ENCODE peak calls at places on chromosomes 12 and 14, in eight cellular contexts. R, E, Q, I, A, O, P and Y are unnamed samples.

GRCh38 chr12:49264873-49265792 is at the start of gene TUBA1C:
- DNase-seq in R (peak), E (peak), Q (peak), I (peak), A (peak), O (no peak), P (peak), Y (peak)

GRCh38 chr12:123992118-123992825 is 19.3 kb downstream of the ZNF664 start:
- DNase-seq in R (no peak), E (no peak), Q (no peak), I (no peak), A (no peak), O (no peak), P (no peak), Y (no peak)

GRCh38 chr14:61322011-61322798 is 826 bp downstream of the PRKCH start:
- DNase-seq in R (no peak), E (peak), Q (no peak), I (peak), A (no peak), O (no peak), P (peak), Y (no peak)

GRCh38 chr12:31466768-31467167 is 124.2 kb downstream of the DENND5B start:
- DNase-seq in R (no peak), E (no peak), Q (no peak), I (no peak), A (no peak), O (no peak), P (no peak), Y (no peak)

GRCh38 chr14:73237219-73237785 is at the start of gene PAPLN:
- DNase-seq in R (no peak), E (peak), Q (no peak), I (peak), A (no peak), O (no peak), P (peak), Y (no peak)

GRCh38 chr14:21025374-21026151 is 702 bp upstream of the NDRG2 start:
- DNase-seq in R (peak), E (peak), Q (no peak), I (peak), A (no peak), O (no peak), P (peak), Y (no peak)

GRCh38 chr14:42407153-42407552 is 800.5 kb downstream of the LRFN5 start:
- DNase-seq in R (no peak), E (no peak), Q (no peak), I (no peak), A (no peak), O (no peak), P (no peak), Y (no peak)

GRCh38 chr12:50314629-50315312 is 31.5 kb upstream of the LIMA1 start:
- DNase-seq in R (no peak), E (no peak), Q (peak), I (no peak), A (peak), O (peak), P (no peak), Y (no peak)

GRCh38 chr14:89299587-89299986 is 117.4 kb downstream of the FOXN3 start:
- DNase-seq in R (no peak), E (no peak), Q (no peak), I (no peak), A (no peak), O (no peak), P (no peak), Y (no peak)

GRCh38 chr14:105495101-105495989 is 4.3 kb downstream of the TEDC1 start:
- DNase-seq in R (no peak), E (peak), Q (no peak), I (no peak), A (no peak), O (no peak), P (no peak), Y (no peak)

GRCh38 chr12:124024263-124024678 is 51.3 kb downstream of the ZNF664 start:
- DNase-seq in R (no peak), E (no peak), Q (no peak), I (no peak), A (peak), O (no peak), P (no peak), Y (no peak)

GRCh38 chr14:72146241-72146640 is 214.0 kb downstream of the RGS6 start:
- DNase-seq in R (no peak), E (no peak), Q (no peak), I (no peak), A (no peak), O (no peak), P (no peak), Y (no peak)

GRCh38 chr12:109757671-109758265 is 44.1 kb downstream of the FAM222A start:
- DNase-seq in R (no peak), E (peak), Q (no peak), I (peak), A (no peak), O (no peak), P (no peak), Y (no peak)

GRCh38 chr12:6352198-6353173 is 10.6 kb upstream of the TNFRSF1A start:
- DNase-seq in R (no peak), E (no peak), Q (no peak), I (no peak), A (no peak), O (peak), P (no peak), Y (no peak)

GRCh38 chr12:1865284-1865866 is 45.0 kb downstream of the LRTM2 start:
- DNase-seq in R (no peak), E (no peak), Q (no peak), I (no peak), A (no peak), O (no peak), P (no peak), Y (no peak)

GRCh38 chr14:93042968-93043940 is 72.5 kb downstream of the ITPK1 start:
- DNase-seq in R (no peak), E (peak), Q (peak), I (no peak), A (peak), O (peak), P (peak), Y (no peak)

GRCh38 chr12:64390275-64390851 is at the start of gene C12orf56:
- DNase-seq in R (no peak), E (peak), Q (no peak), I (no peak), A (peak), O (no peak), P (peak), Y (no peak)

GRCh38 chr14:68589447-68590232 is 203.2 kb downstream of the ZFP36L1 start:
- DNase-seq in R (no peak), E (no peak), Q (no peak), I (peak), A (peak), O (peak), P (peak), Y (no peak)

GRCh38 chr12:46677749-46678148 is 148.0 kb downstream of the SLC38A4 start:
- DNase-seq in R (no peak), E (no peak), Q (no peak), I (no peak), A (peak), O (no peak), P (no peak), Y (no peak)

GRCh38 chr12:126772171-126772864 is 1494.7 kb upstream of the TMEM132C start:
- DNase-seq in R (no peak), E (no peak), Q (no peak), I (no peak), A (peak), O (no peak), P (peak), Y (peak)

GRCh38 chr14:88934231-88934898 is 109.9 kb downstream of the TTC8 start:
- DNase-seq in R (no peak), E (no peak), Q (peak), I (no peak), A (peak), O (no peak), P (no peak), Y (no peak)

GRCh38 chr12:109098142-109098652 is 800 bp downstream of the UNG start:
- DNase-seq in R (no peak), E (no peak), Q (peak), I (peak), A (peak), O (no peak), P (peak), Y (no peak)

GRCh38 chr12:50562485-50563433 is 58.0 kb downstream of the DIP2B start:
- DNase-seq in R (no peak), E (no peak), Q (no peak), I (no peak), A (no peak), O (no peak), P (no peak), Y (no peak)

GRCh38 chr12:131458931-131459575 is 251.8 kb upstream of the SFSWAP start:
- DNase-seq in R (no peak), E (no peak), Q (no peak), I (no peak), A (no peak), O (no peak), P (no peak), Y (no peak)

GRCh38 chr12:109719123-109720022 is 5.7 kb downstream of the FAM222A start:
- DNase-seq in R (no peak), E (no peak), Q (no peak), I (no peak), A (no peak), O (peak), P (no peak), Y (no peak)

GRCh38 chr12:989751-990278 is 1.2 kb upstream of the ERC1 start:
- DNase-seq in R (no peak), E (no peak), Q (peak), I (peak), A (peak), O (peak), P (peak), Y (no peak)

GRCh38 chr12:100372846-100373245 is 16.0 kb downstream of the SLC17A8 start:
- DNase-seq in R (no peak), E (no peak), Q (no peak), I (no peak), A (no peak), O (no peak), P (no peak), Y (no peak)

GRCh38 chr12:68873316-68873715 is 59.7 kb downstream of the CPM start:
- DNase-seq in R (no peak), E (no peak), Q (no peak), I (no peak), A (no peak), O (no peak), P (no peak), Y (no peak)

GRCh38 chr12:68870011-68870410 is 62.0 kb downstream of the MDM2 start:
- DNase-seq in R (no peak), E (no peak), Q (no peak), I (no peak), A (no peak), O (no peak), P (no peak), Y (no peak)

GRCh38 chr12:68870443-68870842 is 62.5 kb downstream of the MDM2 start:
- DNase-seq in R (no peak), E (no peak), Q (no peak), I (no peak), A (no peak), O (no peak), P (no peak), Y (no peak)

GRCh38 chr12:68871396-68871795 is 61.6 kb downstream of the CPM start:
- DNase-seq in R (no peak), E (no peak), Q (no peak), I (no peak), A (no peak), O (no peak), P (no peak), Y (no peak)

GRCh38 chr12:68871899-68872298 is 61.1 kb downstream of the CPM start:
- DNase-seq in R (no peak), E (no peak), Q (peak), I (no peak), A (no peak), O (peak), P (no peak), Y (no peak)
- TF ChIP-seq CTCF in R (peak), E (no peak), Q (peak), I (no peak), A (peak), O (no peak), P (no peak), Y (peak)

DNA sequence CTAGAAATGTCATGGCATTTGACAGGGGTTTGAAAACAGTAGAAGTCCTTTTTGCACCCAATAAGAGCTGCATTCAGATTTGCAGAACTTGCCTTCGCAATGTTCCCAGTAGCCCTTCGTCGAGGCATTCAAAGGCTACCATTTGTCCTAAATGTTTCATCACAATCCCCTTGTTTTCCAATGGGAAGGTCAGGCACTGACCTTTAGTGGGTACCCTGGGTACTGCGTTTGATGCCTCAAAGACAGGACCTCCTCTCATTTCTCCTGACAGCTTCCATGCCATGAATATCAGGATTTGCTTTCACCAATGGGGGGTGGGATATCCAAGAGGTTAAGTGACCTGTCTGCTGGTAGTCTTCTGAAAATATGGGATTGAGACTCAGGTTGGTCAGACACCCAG is 1063.1 kb downstream of the BCL11B start:
- DNase-seq in R (no peak), E (no peak), Q (no peak), I (no peak), A (no peak), O (no peak), P (no peak), Y (no peak)
- TF ChIP-seq CTCF in R (no peak), E (no peak), Q (no peak), I (no peak), A (no peak), O (no peak), P (no peak), Y (no peak)

DNA sequence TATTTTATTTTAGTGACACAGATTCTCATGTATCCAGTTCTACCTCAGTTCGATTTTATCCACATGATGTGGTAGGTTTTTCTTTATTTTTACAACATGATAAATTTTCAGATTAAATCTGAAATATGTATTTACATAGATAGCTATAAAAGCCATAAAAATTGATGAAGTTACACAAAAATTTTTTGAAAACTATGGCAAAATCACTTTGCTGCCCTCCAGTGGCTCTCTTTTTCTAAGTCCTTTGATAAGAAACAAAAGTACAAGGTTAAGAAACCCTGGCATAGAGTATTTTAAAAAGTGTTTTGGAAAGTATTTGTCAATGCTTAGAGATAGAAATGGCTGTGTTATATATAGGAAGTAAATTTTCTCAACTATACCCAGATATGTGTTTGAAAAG is 104.2 kb downstream of the PCNX1 start:
- DNase-seq in R (no peak), E (no peak), Q (no peak), I (no peak), A (no peak), O (no peak), P (no peak), Y (no peak)
- TF ChIP-seq CTCF in R (peak), E (no peak), Q (peak), I (no peak), A (peak), O (no peak), P (peak), Y (peak)

DNA sequence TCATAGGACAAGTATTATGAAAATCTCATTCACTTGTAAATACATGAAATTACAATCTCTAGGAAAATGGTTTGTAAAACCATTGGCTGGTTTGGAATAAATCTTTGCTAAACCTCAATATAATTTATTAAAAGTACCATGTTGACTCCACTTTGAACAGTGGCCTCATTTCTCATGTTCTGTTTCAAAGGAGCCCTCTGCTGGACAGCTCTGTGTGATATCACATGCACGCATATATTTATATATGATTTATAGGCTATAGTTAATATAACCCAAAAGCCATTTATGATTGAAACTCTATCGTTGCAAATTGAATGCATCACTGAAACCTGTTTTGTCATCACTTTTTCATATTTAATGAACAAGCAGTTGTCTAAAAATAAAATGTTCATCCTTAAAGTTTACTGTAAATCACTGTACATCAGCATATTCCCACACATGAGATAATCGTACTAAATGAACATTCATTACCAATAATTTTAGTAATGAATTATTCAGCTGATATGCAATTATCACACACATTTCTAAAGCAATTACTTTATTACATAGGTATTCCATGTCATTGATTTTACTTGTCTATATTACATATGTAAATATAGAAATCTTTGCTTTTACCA is 493.8 kb downstream of the NPAS3 start:
- DNase-seq in R (no peak), E (no peak), Q (peak), I (no peak), A (peak), O (peak), P (peak), Y (no peak)
- TF ChIP-seq CTCF in R (peak), E (peak), Q (peak), I (no peak), A (peak), O (no peak), P (peak), Y (peak)

GRCh38 chr12:63103489-63104131 is 47.4 kb downstream of the AVPR1A start:
- DNase-seq in R (no peak), E (no peak), Q (no peak), I (no peak), A (peak), O (no peak), P (no peak), Y (no peak)
- TF ChIP-seq CTCF in R (peak), E (no peak), Q (peak), I (peak), A (peak), O (peak), P (peak), Y (peak)

GRCh38 chr14:100140452-100141132 is 18.9 kb downstream of the DEGS2 start:
- DNase-seq in R (peak), E (peak), Q (no peak), I (no peak), A (no peak), O (no peak), P (no peak), Y (no peak)
- TF ChIP-seq CTCF in R (peak), E (no peak), Q (peak), I (no peak), A (no peak), O (no peak), P (peak), Y (no peak)

GRCh38 chr12:54358620-54358944 is 5.7 kb downstream of the GPR84 start:
- DNase-seq in R (no peak), E (no peak), Q (no peak), I (no peak), A (no peak), O (no peak), P (no peak), Y (no peak)

GRCh38 chr12:54358945-54359761 is 5.1 kb downstream of the GPR84 start:
- DNase-seq in R (peak), E (peak), Q (peak), I (peak), A (peak), O (peak), P (peak), Y (peak)

GRCh38 chr12:54356228-54356627 is 8.1 kb downstream of the GPR84 start:
- DNase-seq in R (no peak), E (no peak), Q (no peak), I (no peak), A (no peak), O (no peak), P (no peak), Y (no peak)

GRCh38 chr12:54356951-54357356 is 7.3 kb downstream of the GPR84 start:
- DNase-seq in R (no peak), E (no peak), Q (no peak), I (no peak), A (no peak), O (peak), P (no peak), Y (no peak)

GRCh38 chr12:54357802-54358619 is 6.3 kb downstream of the GPR84 start:
- DNase-seq in R (no peak), E (no peak), Q (no peak), I (no peak), A (no peak), O (peak), P (peak), Y (no peak)
- TF ChIP-seq CTCF in R (no peak), E (no peak), Q (no peak), I (no peak), A (no peak), O (peak), P (no peak), Y (no peak)

GRCh38 chr12:29004066-29004935 is 144.8 kb upstream of the FAR2 start:
- DNase-seq in R (no peak), E (no peak), Q (no peak), I (no peak), A (no peak), O (no peak), P (no peak), Y (no peak)

GRCh38 chr12:28996688-28997087 is 152.4 kb upstream of the FAR2 start:
- DNase-seq in R (no peak), E (no peak), Q (no peak), I (no peak), A (peak), O (no peak), P (no peak), Y (no peak)

GRCh38 chr12:28993720-28994119 is 155.4 kb upstream of the FAR2 start:
- DNase-seq in R (no peak), E (no peak), Q (no peak), I (no peak), A (no peak), O (no peak), P (no peak), Y (no peak)

GRCh38 chr12:28998662-28999120 is 150.4 kb upstream of the FAR2 start:
- DNase-seq in R (no peak), E (no peak), Q (peak), I (no peak), A (peak), O (peak), P (no peak), Y (peak)
- TF ChIP-seq CTCF in R (peak), E (no peak), Q (peak), I (no peak), A (peak), O (peak), P (peak), Y (peak)